ENCODE peak calls at places on chromosomes 13 and 19, in four cellular contexts. One of them, this sample, is unnamed.

GRCh38 chr13:76874466-76874865 is 11.7 kb downstream of the KCTD12 start:
- DNase-seq in cardiac fibroblast: no peak
- DNase-seq in left ventricle myocardium inferior: no peak
- DNase-seq in activated T-helper 1 cell treated with Interleukin-2 at 50 U/mL for 16 hours: no peak
- DNase-seq in this sample: no peak

GRCh38 chr13:34108396-34108795 is 290.4 kb downstream of the RFC3 start:
- DNase-seq in cardiac fibroblast: no peak
- DNase-seq in activated T-helper 1 cell treated with Interleukin-2 at 50 U/mL for 16 hours: no peak
- DNase-seq in left ventricle myocardium inferior: no peak
- DNase-seq in this sample: peak; percentile 1

GRCh38 chr13:39362652-39363390 is 240.2 kb downstream of the LHFPL6 start:
- DNase-seq in left ventricle myocardium inferior: no peak
- DNase-seq in activated T-helper 1 cell treated with Interleukin-2 at 50 U/mL for 16 hours: no peak
- DNase-seq in cardiac fibroblast: no peak
- DNase-seq in this sample: no peak

GRCh38 chr19:31285744-31286143 is 63.5 kb downstream of the TSHZ3 start:
- DNase-seq in activated T-helper 1 cell treated with Interleukin-2 at 50 U/mL for 16 hours: no peak
- DNase-seq in left ventricle myocardium inferior: no peak
- DNase-seq in cardiac fibroblast: peak; percentile 60
- DNase-seq in this sample: peak; percentile 9

GRCh38 chr13:42047561-42048322 is 706 bp upstream of the DGKH start:
- DNase-seq in activated T-helper 1 cell treated with Interleukin-2 at 50 U/mL for 16 hours: no peak
- DNase-seq in cardiac fibroblast: peak; percentile 78
- DNase-seq in left ventricle myocardium inferior: peak; percentile 29
- DNase-seq in this sample: peak; percentile 43

GRCh38 chr13:36074659-36075058 is 56.5 kb downstream of the DCLK1 start:
- DNase-seq in cardiac fibroblast: peak; percentile 8
- DNase-seq in left ventricle myocardium inferior: no peak
- DNase-seq in activated T-helper 1 cell treated with Interleukin-2 at 50 U/mL for 16 hours: no peak
- DNase-seq in this sample: no peak

GRCh38 chr13:47959468-47960088 is 41.5 kb downstream of the SUCLA2 start:
- DNase-seq in left ventricle myocardium inferior: no peak
- DNase-seq in cardiac fibroblast: no peak
- DNase-seq in activated T-helper 1 cell treated with Interleukin-2 at 50 U/mL for 16 hours: no peak
- DNase-seq in this sample: no peak

GRCh38 chr13:48123827-48124226 is 28.9 kb upstream of the MED4 start:
- DNase-seq in activated T-helper 1 cell treated with Interleukin-2 at 50 U/mL for 16 hours: no peak
- DNase-seq in cardiac fibroblast: no peak
- DNase-seq in left ventricle myocardium inferior: no peak
- DNase-seq in this sample: no peak

GRCh38 chr19:55226273-55226672 is 2.3 kb downstream of the TMEM86B start:
- DNase-seq in activated T-helper 1 cell treated with Interleukin-2 at 50 U/mL for 16 hours: no peak
- DNase-seq in cardiac fibroblast: no peak
- DNase-seq in left ventricle myocardium inferior: no peak
- DNase-seq in this sample: no peak

GRCh38 chr19:32287811-32288227 is 57.6 kb upstream of the ZNF507 start:
- DNase-seq in left ventricle myocardium inferior: peak; percentile 72
- DNase-seq in activated T-helper 1 cell treated with Interleukin-2 at 50 U/mL for 16 hours: no peak
- DNase-seq in cardiac fibroblast: peak; percentile 87
- DNase-seq in this sample: peak; percentile 68

GRCh38 chr19:41353466-41354342 is at the start of gene TGFB1:
- DNase-seq in activated T-helper 1 cell treated with Interleukin-2 at 50 U/mL for 16 hours: peak; percentile 93
- DNase-seq in left ventricle myocardium inferior: peak; percentile 89
- DNase-seq in cardiac fibroblast: peak; percentile 95
- DNase-seq in this sample: peak; percentile 78

GRCh38 chr19:54893406-54893805 is 12.5 kb upstream of the NCR1 start:
- DNase-seq in cardiac fibroblast: no peak
- DNase-seq in left ventricle myocardium inferior: no peak
- DNase-seq in activated T-helper 1 cell treated with Interleukin-2 at 50 U/mL for 16 hours: no peak
- DNase-seq in this sample: no peak

GRCh38 chr19:43782311-43782660 is 1.5 kb upstream of the KCNN4 start:
- DNase-seq in activated T-helper 1 cell treated with Interleukin-2 at 50 U/mL for 16 hours: no peak
- DNase-seq in left ventricle myocardium inferior: no peak
- DNase-seq in cardiac fibroblast: no peak
- DNase-seq in this sample: no peak

GRCh38 chr13:59447846-59448620 is 715.7 kb downstream of the DIAPH3 start:
- DNase-seq in cardiac fibroblast: peak; percentile 41
- DNase-seq in activated T-helper 1 cell treated with Interleukin-2 at 50 U/mL for 16 hours: no peak
- DNase-seq in left ventricle myocardium inferior: no peak
- DNase-seq in this sample: peak; percentile 75

GRCh38 chr13:49046534-49046933 is 70.8 kb downstream of the FNDC3A start:
- DNase-seq in activated T-helper 1 cell treated with Interleukin-2 at 50 U/mL for 16 hours: no peak
- DNase-seq in left ventricle myocardium inferior: no peak
- DNase-seq in cardiac fibroblast: no peak
- DNase-seq in this sample: no peak